ENCODE peak calls at places on chromosomes 7 and 10, in five cellular contexts. One of them, this sample, is unnamed.

GRCh38 chr10:79292789-79293746 is 54.2 kb upstream of the PPIF start:
- DNase-seq in NCI-H2029 treated with DMSO at 0.1 percent for 48 hours: no peak
- DNase-seq in NCI-H774: no peak
- DNase-seq in ELR: peak; percentile 50
- DNase-seq in stimulated activated CD4-positive, alpha-beta T cell treated with anti-CD3 and anti-CD28 coated beads, Interleukin-15, amount 100 ng/mL, for 24 hours: peak; percentile 47
- DNase-seq in this sample: peak; percentile 58

GRCh38 chr10:1543596-1543995 is 193.7 kb downstream of the ADARB2 start:
- DNase-seq in NCI-H774: no peak
- DNase-seq in stimulated activated CD4-positive, alpha-beta T cell treated with anti-CD3 and anti-CD28 coated beads, Interleukin-15, amount 100 ng/mL, for 24 hours: no peak
- DNase-seq in ELR: no peak
- DNase-seq in NCI-H2029 treated with DMSO at 0.1 percent for 48 hours: no peak
- DNase-seq in this sample: no peak

GRCh38 chr7:30163231-30163894 is 28.6 kb downstream of the MTURN start:
- DNase-seq in NCI-H2029 treated with DMSO at 0.1 percent for 48 hours: no peak
- DNase-seq in ELR: peak; percentile 17
- DNase-seq in NCI-H774: no peak
- DNase-seq in stimulated activated CD4-positive, alpha-beta T cell treated with anti-CD3 and anti-CD28 coated beads, Interleukin-15, amount 100 ng/mL, for 24 hours: peak; percentile 21
- DNase-seq in this sample: no peak

GRCh38 chr10:50561266-50561665 is 62.5 kb downstream of the SGMS1 start:
- DNase-seq in NCI-H774: no peak
- DNase-seq in NCI-H2029 treated with DMSO at 0.1 percent for 48 hours: no peak
- DNase-seq in stimulated activated CD4-positive, alpha-beta T cell treated with anti-CD3 and anti-CD28 coated beads, Interleukin-15, amount 100 ng/mL, for 24 hours: no peak
- DNase-seq in ELR: no peak
- DNase-seq in this sample: peak; percentile 16

GRCh38 chr10:21888959-21889358 is 114.6 kb downstream of the DNAJC1 start:
- DNase-seq in ELR: no peak
- DNase-seq in stimulated activated CD4-positive, alpha-beta T cell treated with anti-CD3 and anti-CD28 coated beads, Interleukin-15, amount 100 ng/mL, for 24 hours: peak; percentile 9
- DNase-seq in NCI-H2029 treated with DMSO at 0.1 percent for 48 hours: no peak
- DNase-seq in NCI-H774: no peak
- DNase-seq in this sample: no peak

GRCh38 chr7:32164341-32164996 is 94.3 kb upstream of the PDE1C start:
- DNase-seq in NCI-H2029 treated with DMSO at 0.1 percent for 48 hours: no peak
- DNase-seq in NCI-H774: no peak
- DNase-seq in stimulated activated CD4-positive, alpha-beta T cell treated with anti-CD3 and anti-CD28 coated beads, Interleukin-15, amount 100 ng/mL, for 24 hours: no peak
- DNase-seq in ELR: peak; percentile 83
- DNase-seq in this sample: peak; percentile 79

GRCh38 chr10:43806851-43807640 is 158.4 kb upstream of the ZNF32 start:
- DNase-seq in NCI-H774: no peak
- DNase-seq in ELR: no peak
- DNase-seq in NCI-H2029 treated with DMSO at 0.1 percent for 48 hours: no peak
- DNase-seq in stimulated activated CD4-positive, alpha-beta T cell treated with anti-CD3 and anti-CD28 coated beads, Interleukin-15, amount 100 ng/mL, for 24 hours: no peak
- DNase-seq in this sample: no peak

GRCh38 chr10:6091630-6092029 is 2.8 kb downstream of the RBM17 start:
- DNase-seq in NCI-H2029 treated with DMSO at 0.1 percent for 48 hours: no peak
- DNase-seq in ELR: peak; percentile 26
- DNase-seq in NCI-H774: no peak
- DNase-seq in stimulated activated CD4-positive, alpha-beta T cell treated with anti-CD3 and anti-CD28 coated beads, Interleukin-15, amount 100 ng/mL, for 24 hours: no peak
- DNase-seq in this sample: no peak

GRCh38 chr7:36986429-36987362 is 262.4 kb upstream of the AOAH start:
- DNase-seq in NCI-H2029 treated with DMSO at 0.1 percent for 48 hours: peak; percentile 8
- DNase-seq in NCI-H774: peak; percentile 42
- DNase-seq in ELR: peak; percentile 50
- DNase-seq in stimulated activated CD4-positive, alpha-beta T cell treated with anti-CD3 and anti-CD28 coated beads, Interleukin-15, amount 100 ng/mL, for 24 hours: peak; percentile 73
- DNase-seq in this sample: peak; percentile 78

GRCh38 chr10:77417806-77418205 is 219.8 kb downstream of the KCNMA1 start:
- DNase-seq in NCI-H2029 treated with DMSO at 0.1 percent for 48 hours: no peak
- DNase-seq in ELR: no peak
- DNase-seq in stimulated activated CD4-positive, alpha-beta T cell treated with anti-CD3 and anti-CD28 coated beads, Interleukin-15, amount 100 ng/mL, for 24 hours: no peak
- DNase-seq in NCI-H774: no peak
- DNase-seq in this sample: no peak

GRCh38 chr10:18737236-18737635 is 78.0 kb downstream of the ARL5B start:
- DNase-seq in ELR: peak; percentile 14
- DNase-seq in NCI-H774: no peak
- DNase-seq in stimulated activated CD4-positive, alpha-beta T cell treated with anti-CD3 and anti-CD28 coated beads, Interleukin-15, amount 100 ng/mL, for 24 hours: no peak
- DNase-seq in NCI-H2029 treated with DMSO at 0.1 percent for 48 hours: no peak
- DNase-seq in this sample: no peak

GRCh38 chr7:149606826-149607225 is 109.2 kb upstream of the ZNF746 start:
- DNase-seq in NCI-H2029 treated with DMSO at 0.1 percent for 48 hours: no peak
- DNase-seq in stimulated activated CD4-positive, alpha-beta T cell treated with anti-CD3 and anti-CD28 coated beads, Interleukin-15, amount 100 ng/mL, for 24 hours: no peak
- DNase-seq in ELR: no peak
- DNase-seq in NCI-H774: no peak
- DNase-seq in this sample: no peak

GRCh38 chr10:79441433-79441832 is 4.0 kb downstream of the ZCCHC24 start:
- DNase-seq in stimulated activated CD4-positive, alpha-beta T cell treated with anti-CD3 and anti-CD28 coated beads, Interleukin-15, amount 100 ng/mL, for 24 hours: no peak
- DNase-seq in NCI-H774: no peak
- DNase-seq in ELR: no peak
- DNase-seq in NCI-H2029 treated with DMSO at 0.1 percent for 48 hours: no peak
- DNase-seq in this sample: no peak

GRCh38 chr10:104580774-104581675 is 60.1 kb upstream of the SORCS3 start:
- DNase-seq in NCI-H774: peak; percentile 29
- DNase-seq in stimulated activated CD4-positive, alpha-beta T cell treated with anti-CD3 and anti-CD28 coated beads, Interleukin-15, amount 100 ng/mL, for 24 hours: peak; percentile 78
- DNase-seq in NCI-H2029 treated with DMSO at 0.1 percent for 48 hours: peak; percentile 13
- DNase-seq in ELR: peak; percentile 89
- DNase-seq in this sample: peak; percentile 82

GRCh38 chr10:125795111-125795510 is 19.5 kb upstream of the MMP21 start:
- DNase-seq in NCI-H2029 treated with DMSO at 0.1 percent for 48 hours: no peak
- DNase-seq in ELR: no peak
- DNase-seq in NCI-H774: no peak
- DNase-seq in stimulated activated CD4-positive, alpha-beta T cell treated with anti-CD3 and anti-CD28 coated beads, Interleukin-15, amount 100 ng/mL, for 24 hours: no peak
- DNase-seq in this sample: no peak

This sample was measured in NCI-H82.